ENCODE peak calls at places on chromosomes 3 and 15, in nine cellular contexts. W, V, J, U, K, E, P, C and N are unnamed samples.

GRCh38 chr15:40279437-40280141 is 3.3 kb downstream of the ANKRD63 start:
- DNase-seq in W (peak; percentile 49), E (no peak), P (peak; percentile 52), J (peak; percentile 77), C (peak; percentile 85), V (peak; percentile 96), K (peak; percentile 57), U (no peak), N (peak; percentile 76)

GRCh38 chr3:39183231-39184080 is 8.9 kb downstream of the XIRP1 start:
- DNase-seq in K (peak; percentile 8), U (no peak), C (peak; percentile 31), P (no peak), J (no peak), W (no peak), V (no peak), E (no peak), N (no peak)

GRCh38 chr3:99845999-99846398 is 28.3 kb downstream of the CMSS1 start:
- DNase-seq in J (peak; percentile 22), V (no peak), P (no peak), E (no peak), C (no peak), K (no peak), U (no peak), W (no peak), N (no peak)

GRCh38 chr3:129313415-129313982 is 34.8 kb downstream of the HMCES start:
- DNase-seq in J (no peak), V (peak; percentile 33), P (no peak), U (no peak), E (peak; percentile 9), C (peak; percentile 36), W (no peak), K (no peak), N (no peak)

GRCh38 chr3:125219261-125219701 is 6.7 kb upstream of the SLC12A8 start:
- DNase-seq in V (no peak), P (no peak), U (no peak), W (no peak), K (no peak), E (no peak), J (no peak), C (no peak), N (no peak)

GRCh38 chr15:85607141-85607806 is 187.5 kb downstream of the KLHL25 start:
- DNase-seq in E (peak; percentile 68), J (peak; percentile 70), U (no peak), P (no peak), K (no peak), V (no peak), C (no peak), W (no peak), N (no peak)

GRCh38 chr3:168495251-168495650 is 399.5 kb upstream of the GOLIM4 start:
- DNase-seq in W (no peak), U (no peak), E (no peak), C (peak; percentile 78), J (no peak), K (no peak), P (no peak), V (no peak), N (no peak)

GRCh38 chr3:14431556-14431927 is 29.1 kb downstream of the SLC6A6 start:
- DNase-seq in J (peak; percentile 23), E (no peak), K (no peak), C (no peak), U (no peak), P (no peak), V (peak; percentile 78), W (no peak), N (peak; percentile 58)

GRCh38 chr3:100274361-100274760 is 13.6 kb downstream of the TBC1D23 start:
- DNase-seq in V (no peak), C (no peak), P (no peak), U (no peak), K (no peak), E (no peak), W (no peak), J (no peak), N (no peak)

GRCh38 chr3:45491344-45491743 is 103.0 kb downstream of the LARS2 start:
- DNase-seq in C (no peak), J (no peak), K (no peak), V (no peak), P (no peak), E (no peak), U (no peak), W (no peak), N (no peak)

GRCh38 chr3:15324335-15324734 is 8.1 kb downstream of the SH3BP5 start:
- DNase-seq in U (no peak), J (no peak), P (no peak), V (no peak), C (no peak), E (no peak), W (no peak), K (no peak), N (no peak)

GRCh38 chr15:48858401-48858800 is 19.5 kb upstream of the EID1 start:
- DNase-seq in U (no peak), E (peak; percentile 70), P (no peak), V (no peak), C (peak; percentile 60), W (no peak), J (no peak), K (peak; percentile 94), N (no peak)

GRCh38 chr3:12318758-12319621 is 30.1 kb downstream of the PPARG start:
- DNase-seq in C (no peak), U (no peak), P (no peak), V (no peak), E (no peak), J (peak; percentile 65), W (no peak), K (no peak), N (no peak)

GRCh38 chr15:81886586-81886985 is 159.2 kb downstream of the MEX3B start:
- DNase-seq in V (no peak), J (no peak), E (peak; percentile 59), W (no peak), U (no peak), P (no peak), K (no peak), C (no peak), N (no peak)

GRCh38 chr3:115487972-115488371 is 135.3 kb upstream of the GAP43 start:
- DNase-seq in U (no peak), P (no peak), K (no peak), C (no peak), W (no peak), V (no peak), E (no peak), J (no peak), N (no peak)

GRCh38 chr15:63778800-63779199 is 54.9 kb downstream of the HERC1 start:
- DNase-seq in C (no peak), E (no peak), J (no peak), U (no peak), V (no peak), W (no peak), K (no peak), P (no peak), N (no peak)

GRCh38 chr3:126672340-126672739 is 17.4 kb upstream of the TXNRD3 start:
- DNase-seq in C (no peak), W (no peak), J (no peak), P (no peak), V (no peak), U (no peak), K (no peak), E (no peak), N (no peak)

GRCh38 chr3:14263317-14264005 is 84.8 kb downstream of the LSM3 start:
- DNase-seq in E (no peak), K (no peak), J (no peak), P (no peak), V (no peak), W (no peak), U (no peak), C (no peak), N (no peak)

GRCh38 chr3:61868499-61868898 is 307.1 kb downstream of the PTPRG start:
- DNase-seq in K (no peak), E (no peak), P (no peak), C (no peak), W (no peak), U (no peak), V (no peak), J (no peak), N (no peak)

GRCh38 chr15:40150163-40150925 is 10.5 kb upstream of the BUB1B start:
- DNase-seq in E (peak; percentile 48), J (peak; percentile 76), C (peak; percentile 90), V (no peak), P (no peak), W (no peak), K (no peak), U (no peak), N (peak; percentile 39)

GRCh38 chr15:91593081-91593480 is 260.4 kb upstream of the SLCO3A1 start:
- DNase-seq in V (no peak), C (no peak), W (no peak), E (peak; percentile 7), J (no peak), K (no peak), P (no peak), U (peak; percentile 24), N (no peak)

GRCh38 chr3:59425942-59426341 is 376.1 kb upstream of the CFAP20DC start:
- DNase-seq in P (no peak), C (no peak), K (no peak), V (no peak), J (no peak), U (no peak), E (no peak), W (peak; percentile 42), N (no peak)

GRCh38 chr15:34233614-34234013 is 8.8 kb downstream of the EMC4 start:
- DNase-seq in W (no peak), C (no peak), E (no peak), V (no peak), U (no peak), K (no peak), J (no peak), P (no peak), N (peak; percentile 39)

GRCh38 chr15:80250614-80251504 is 1.2 kb downstream of the CTXND1 start:
- DNase-seq in P (no peak), V (peak; percentile 34), K (no peak), C (no peak), W (no peak), J (no peak), U (no peak), E (no peak), N (no peak)

GRCh38 chr15:101652783-101653430 is 726 bp upstream of the TM2D3 start:
- DNase-seq in K (peak; percentile 39), W (no peak), P (no peak), V (peak; percentile 69), U (no peak), C (peak; percentile 72), J (no peak), E (no peak), N (no peak)

GRCh38 chr3:194141415-194142155 is 5.6 kb downstream of the HES1 start:
- DNase-seq in C (peak; percentile 99), E (peak; percentile 90), V (peak; percentile 97), W (peak; percentile 55), K (peak; percentile 73), P (no peak), U (peak; percentile 73), J (peak; percentile 96), N (peak; percentile 88)

GRCh38 chr3:19155375-19155774 is 7.1 kb downstream of the KCNH8 start:
- DNase-seq in U (no peak), K (no peak), P (no peak), E (no peak), V (no peak), W (no peak), C (peak; percentile 70), J (no peak), N (no peak)

GRCh38 chr3:106640353-106640752 is 736.9 kb upstream of the CCDC54 start:
- DNase-seq in J (no peak), W (no peak), C (no peak), K (no peak), P (no peak), V (no peak), U (no peak), E (no peak), N (no peak)

GRCh38 chr15:34708422-34708821 is 46.4 kb downstream of the GJD2 start:
- DNase-seq in C (peak; percentile 87), V (peak; percentile 42), U (peak; percentile 34), K (peak; percentile 67), W (no peak), J (peak; percentile 72), P (no peak), E (peak; percentile 66), N (no peak)